ENCODE peak calls at places on chromosomes 2 and 18, in ten cellular contexts. One of them, this sample, is unnamed.

GRCh38 chr2:237715459-237715947 is 83.1 kb upstream of the RBM44 start:
- DNase-seq in psoas muscle: no peak
- DNase-seq in NCI-H510A treated with DMSO at 0.1 percent for 48 hours: peak
- DNase-seq in NCI-H1105 treated with DMSO at 0.1 percent for 48 hours: no peak
- DNase-seq in NCI-H345: no peak
- DNase-seq in activated T-cell treated with anti-CD3 and anti-CD28 coated beads, Interleukin-2, amount 50 U/mL, for 72 hours: no peak
- DNase-seq in left colon: peak
- DNase-seq in DMS53: peak
- DNase-seq in HT1080: no peak
- DNase-seq in stimulated activated CD4-positive, alpha-beta T cell treated with anti-CD3 and anti-CD28 coated beads, Interleukin-1b, Interleukin-23, amount 100 ng/mL, for 1 hour: no peak
- DNase-seq in this sample: no peak

GRCh38 chr18:75478996-75479870 is 51.7 kb upstream of the SMIM21 start:
- DNase-seq in psoas muscle: no peak
- DNase-seq in NCI-H510A treated with DMSO at 0.1 percent for 48 hours: peak
- DNase-seq in NCI-H1105 treated with DMSO at 0.1 percent for 48 hours: peak
- DNase-seq in NCI-H345: peak
- DNase-seq in activated T-cell treated with anti-CD3 and anti-CD28 coated beads, Interleukin-2, amount 50 U/mL, for 72 hours: no peak
- DNase-seq in left colon: no peak
- DNase-seq in DMS53: peak
- DNase-seq in HT1080: peak
- DNase-seq in stimulated activated CD4-positive, alpha-beta T cell treated with anti-CD3 and anti-CD28 coated beads, Interleukin-1b, Interleukin-23, amount 100 ng/mL, for 1 hour: no peak
- DNase-seq in this sample: peak

GRCh38 chr18:39627936-39628335 is 2062.3 kb upstream of the CELF4 start:
- DNase-seq in psoas muscle: no peak
- DNase-seq in NCI-H510A treated with DMSO at 0.1 percent for 48 hours: no peak
- DNase-seq in NCI-H1105 treated with DMSO at 0.1 percent for 48 hours: no peak
- DNase-seq in NCI-H345: no peak
- DNase-seq in activated T-cell treated with anti-CD3 and anti-CD28 coated beads, Interleukin-2, amount 50 U/mL, for 72 hours: no peak
- DNase-seq in left colon: no peak
- DNase-seq in DMS53: no peak
- DNase-seq in HT1080: no peak
- DNase-seq in stimulated activated CD4-positive, alpha-beta T cell treated with anti-CD3 and anti-CD28 coated beads, Interleukin-1b, Interleukin-23, amount 100 ng/mL, for 1 hour: no peak
- DNase-seq in this sample: no peak

GRCh38 chr2:241858206-241859016 is at the start of gene PDCD1:
- DNase-seq in psoas muscle: peak
- DNase-seq in NCI-H510A treated with DMSO at 0.1 percent for 48 hours: no peak
- DNase-seq in NCI-H1105 treated with DMSO at 0.1 percent for 48 hours: no peak
- DNase-seq in NCI-H345: no peak
- DNase-seq in activated T-cell treated with anti-CD3 and anti-CD28 coated beads, Interleukin-2, amount 50 U/mL, for 72 hours: peak
- DNase-seq in left colon: no peak
- DNase-seq in DMS53: peak
- DNase-seq in HT1080: no peak
- DNase-seq in stimulated activated CD4-positive, alpha-beta T cell treated with anti-CD3 and anti-CD28 coated beads, Interleukin-1b, Interleukin-23, amount 100 ng/mL, for 1 hour: no peak
- DNase-seq in this sample: no peak

GRCh38 chr2:60567092-60567491 is 13.6 kb upstream of the BCL11A start:
- DNase-seq in psoas muscle: no peak
- DNase-seq in NCI-H510A treated with DMSO at 0.1 percent for 48 hours: no peak
- DNase-seq in NCI-H1105 treated with DMSO at 0.1 percent for 48 hours: no peak
- DNase-seq in NCI-H345: no peak
- DNase-seq in activated T-cell treated with anti-CD3 and anti-CD28 coated beads, Interleukin-2, amount 50 U/mL, for 72 hours: no peak
- DNase-seq in left colon: no peak
- DNase-seq in DMS53: no peak
- DNase-seq in HT1080: no peak
- DNase-seq in stimulated activated CD4-positive, alpha-beta T cell treated with anti-CD3 and anti-CD28 coated beads, Interleukin-1b, Interleukin-23, amount 100 ng/mL, for 1 hour: no peak
- DNase-seq in this sample: no peak

GRCh38 chr2:68387408-68388350 is 22.6 kb downstream of the PLEK start:
- DNase-seq in psoas muscle: no peak
- DNase-seq in NCI-H510A treated with DMSO at 0.1 percent for 48 hours: no peak
- DNase-seq in NCI-H1105 treated with DMSO at 0.1 percent for 48 hours: no peak
- DNase-seq in NCI-H345: no peak
- DNase-seq in activated T-cell treated with anti-CD3 and anti-CD28 coated beads, Interleukin-2, amount 50 U/mL, for 72 hours: peak
- DNase-seq in left colon: no peak
- DNase-seq in DMS53: no peak
- DNase-seq in HT1080: peak
- DNase-seq in stimulated activated CD4-positive, alpha-beta T cell treated with anti-CD3 and anti-CD28 coated beads, Interleukin-1b, Interleukin-23, amount 100 ng/mL, for 1 hour: no peak
- DNase-seq in this sample: no peak

GRCh38 chr2:144517825-144518699 is 1.9 kb downstream of the ZEB2 start:
- DNase-seq in psoas muscle: no peak
- DNase-seq in NCI-H510A treated with DMSO at 0.1 percent for 48 hours: no peak
- DNase-seq in NCI-H1105 treated with DMSO at 0.1 percent for 48 hours: no peak
- DNase-seq in NCI-H345: no peak
- DNase-seq in activated T-cell treated with anti-CD3 and anti-CD28 coated beads, Interleukin-2, amount 50 U/mL, for 72 hours: peak
- DNase-seq in left colon: no peak
- DNase-seq in DMS53: no peak
- DNase-seq in HT1080: peak
- DNase-seq in stimulated activated CD4-positive, alpha-beta T cell treated with anti-CD3 and anti-CD28 coated beads, Interleukin-1b, Interleukin-23, amount 100 ng/mL, for 1 hour: no peak
- DNase-seq in this sample: peak

GRCh38 chr2:28681216-28681981 is 70.2 kb upstream of the PPP1CB start:
- DNase-seq in psoas muscle: no peak
- DNase-seq in NCI-H510A treated with DMSO at 0.1 percent for 48 hours: no peak
- DNase-seq in NCI-H1105 treated with DMSO at 0.1 percent for 48 hours: no peak
- DNase-seq in NCI-H345: no peak
- DNase-seq in activated T-cell treated with anti-CD3 and anti-CD28 coated beads, Interleukin-2, amount 50 U/mL, for 72 hours: peak
- DNase-seq in left colon: no peak
- DNase-seq in DMS53: no peak
- DNase-seq in HT1080: peak
- DNase-seq in stimulated activated CD4-positive, alpha-beta T cell treated with anti-CD3 and anti-CD28 coated beads, Interleukin-1b, Interleukin-23, amount 100 ng/mL, for 1 hour: peak
- DNase-seq in this sample: no peak

GRCh38 chr18:79465392-79465991 is 69.8 kb downstream of the NFATC1 start:
- DNase-seq in psoas muscle: no peak
- DNase-seq in NCI-H510A treated with DMSO at 0.1 percent for 48 hours: no peak
- DNase-seq in NCI-H1105 treated with DMSO at 0.1 percent for 48 hours: no peak
- DNase-seq in NCI-H345: no peak
- DNase-seq in activated T-cell treated with anti-CD3 and anti-CD28 coated beads, Interleukin-2, amount 50 U/mL, for 72 hours: no peak
- DNase-seq in left colon: no peak
- DNase-seq in DMS53: no peak
- DNase-seq in HT1080: no peak
- DNase-seq in stimulated activated CD4-positive, alpha-beta T cell treated with anti-CD3 and anti-CD28 coated beads, Interleukin-1b, Interleukin-23, amount 100 ng/mL, for 1 hour: no peak
- DNase-seq in this sample: peak

GRCh38 chr2:66559672-66560071 is 124.7 kb downstream of the MEIS1 start:
- DNase-seq in psoas muscle: no peak
- DNase-seq in NCI-H510A treated with DMSO at 0.1 percent for 48 hours: no peak
- DNase-seq in NCI-H1105 treated with DMSO at 0.1 percent for 48 hours: no peak
- DNase-seq in NCI-H345: no peak
- DNase-seq in activated T-cell treated with anti-CD3 and anti-CD28 coated beads, Interleukin-2, amount 50 U/mL, for 72 hours: no peak
- DNase-seq in left colon: no peak
- DNase-seq in DMS53: no peak
- DNase-seq in HT1080: no peak
- DNase-seq in stimulated activated CD4-positive, alpha-beta T cell treated with anti-CD3 and anti-CD28 coated beads, Interleukin-1b, Interleukin-23, amount 100 ng/mL, for 1 hour: no peak
- DNase-seq in this sample: no peak

GRCh38 chr2:120469486-120469885 is 123.5 kb downstream of the INHBB start:
- DNase-seq in psoas muscle: peak
- DNase-seq in NCI-H510A treated with DMSO at 0.1 percent for 48 hours: no peak
- DNase-seq in NCI-H1105 treated with DMSO at 0.1 percent for 48 hours: no peak
- DNase-seq in NCI-H345: no peak
- DNase-seq in activated T-cell treated with anti-CD3 and anti-CD28 coated beads, Interleukin-2, amount 50 U/mL, for 72 hours: no peak
- DNase-seq in left colon: no peak
- DNase-seq in DMS53: no peak
- DNase-seq in HT1080: no peak
- DNase-seq in stimulated activated CD4-positive, alpha-beta T cell treated with anti-CD3 and anti-CD28 coated beads, Interleukin-1b, Interleukin-23, amount 100 ng/mL, for 1 hour: no peak
- DNase-seq in this sample: no peak

GRCh38 chr2:45533771-45534170 is 77.3 kb downstream of the SRBD1 start:
- DNase-seq in psoas muscle: no peak
- DNase-seq in NCI-H510A treated with DMSO at 0.1 percent for 48 hours: no peak
- DNase-seq in NCI-H1105 treated with DMSO at 0.1 percent for 48 hours: no peak
- DNase-seq in NCI-H345: no peak
- DNase-seq in activated T-cell treated with anti-CD3 and anti-CD28 coated beads, Interleukin-2, amount 50 U/mL, for 72 hours: no peak
- DNase-seq in left colon: no peak
- DNase-seq in DMS53: no peak
- DNase-seq in HT1080: no peak
- DNase-seq in stimulated activated CD4-positive, alpha-beta T cell treated with anti-CD3 and anti-CD28 coated beads, Interleukin-1b, Interleukin-23, amount 100 ng/mL, for 1 hour: no peak
- DNase-seq in this sample: no peak

GRCh38 chr18:46406539-46406932 is 250.5 kb downstream of the LOXHD1 start:
- DNase-seq in psoas muscle: no peak
- DNase-seq in NCI-H510A treated with DMSO at 0.1 percent for 48 hours: peak
- DNase-seq in NCI-H1105 treated with DMSO at 0.1 percent for 48 hours: peak
- DNase-seq in NCI-H345: peak
- DNase-seq in activated T-cell treated with anti-CD3 and anti-CD28 coated beads, Interleukin-2, amount 50 U/mL, for 72 hours: no peak
- DNase-seq in left colon: no peak
- DNase-seq in DMS53: peak
- DNase-seq in HT1080: no peak
- DNase-seq in stimulated activated CD4-positive, alpha-beta T cell treated with anti-CD3 and anti-CD28 coated beads, Interleukin-1b, Interleukin-23, amount 100 ng/mL, for 1 hour: no peak
- DNase-seq in this sample: no peak

GRCh38 chr2:216700088-216700567 is 4.8 kb upstream of the IGFBP5 start:
- DNase-seq in psoas muscle: no peak
- DNase-seq in NCI-H510A treated with DMSO at 0.1 percent for 48 hours: peak
- DNase-seq in NCI-H1105 treated with DMSO at 0.1 percent for 48 hours: peak
- DNase-seq in NCI-H345: peak
- DNase-seq in activated T-cell treated with anti-CD3 and anti-CD28 coated beads, Interleukin-2, amount 50 U/mL, for 72 hours: no peak
- DNase-seq in left colon: no peak
- DNase-seq in DMS53: no peak
- DNase-seq in HT1080: no peak
- DNase-seq in stimulated activated CD4-positive, alpha-beta T cell treated with anti-CD3 and anti-CD28 coated beads, Interleukin-1b, Interleukin-23, amount 100 ng/mL, for 1 hour: no peak
- DNase-seq in this sample: peak

GRCh38 chr2:136765736-136766323 is 485 bp downstream of the THSD7B start:
- DNase-seq in psoas muscle: no peak
- DNase-seq in NCI-H510A treated with DMSO at 0.1 percent for 48 hours: peak
- DNase-seq in NCI-H1105 treated with DMSO at 0.1 percent for 48 hours: peak
- DNase-seq in NCI-H345: peak
- DNase-seq in activated T-cell treated with anti-CD3 and anti-CD28 coated beads, Interleukin-2, amount 50 U/mL, for 72 hours: no peak
- DNase-seq in left colon: no peak
- DNase-seq in DMS53: peak
- DNase-seq in HT1080: no peak
- DNase-seq in stimulated activated CD4-positive, alpha-beta T cell treated with anti-CD3 and anti-CD28 coated beads, Interleukin-1b, Interleukin-23, amount 100 ng/mL, for 1 hour: no peak
- DNase-seq in this sample: no peak

GRCh38 chr18:9792565-9793226 is 84.6 kb downstream of the RAB31 start:
- DNase-seq in psoas muscle: no peak
- DNase-seq in NCI-H510A treated with DMSO at 0.1 percent for 48 hours: no peak
- DNase-seq in NCI-H1105 treated with DMSO at 0.1 percent for 48 hours: no peak
- DNase-seq in NCI-H345: no peak
- DNase-seq in activated T-cell treated with anti-CD3 and anti-CD28 coated beads, Interleukin-2, amount 50 U/mL, for 72 hours: peak
- DNase-seq in left colon: no peak
- DNase-seq in DMS53: peak
- DNase-seq in HT1080: no peak
- DNase-seq in stimulated activated CD4-positive, alpha-beta T cell treated with anti-CD3 and anti-CD28 coated beads, Interleukin-1b, Interleukin-23, amount 100 ng/mL, for 1 hour: no peak
- DNase-seq in this sample: peak

GRCh38 chr2:55672630-55673029 is 21.0 kb downstream of the PNPT1 start:
- DNase-seq in psoas muscle: no peak
- DNase-seq in NCI-H510A treated with DMSO at 0.1 percent for 48 hours: no peak
- DNase-seq in NCI-H1105 treated with DMSO at 0.1 percent for 48 hours: no peak
- DNase-seq in NCI-H345: no peak
- DNase-seq in activated T-cell treated with anti-CD3 and anti-CD28 coated beads, Interleukin-2, amount 50 U/mL, for 72 hours: no peak
- DNase-seq in left colon: no peak
- DNase-seq in DMS53: no peak
- DNase-seq in HT1080: no peak
- DNase-seq in stimulated activated CD4-positive, alpha-beta T cell treated with anti-CD3 and anti-CD28 coated beads, Interleukin-1b, Interleukin-23, amount 100 ng/mL, for 1 hour: no peak
- DNase-seq in this sample: no peak

GRCh38 chr2:36338827-36339145 is 16.8 kb upstream of the CRIM1 start:
- DNase-seq in psoas muscle: no peak
- DNase-seq in NCI-H510A treated with DMSO at 0.1 percent for 48 hours: no peak
- DNase-seq in NCI-H1105 treated with DMSO at 0.1 percent for 48 hours: no peak
- DNase-seq in NCI-H345: no peak
- DNase-seq in activated T-cell treated with anti-CD3 and anti-CD28 coated beads, Interleukin-2, amount 50 U/mL, for 72 hours: no peak
- DNase-seq in left colon: no peak
- DNase-seq in DMS53: no peak
- DNase-seq in HT1080: peak
- DNase-seq in stimulated activated CD4-positive, alpha-beta T cell treated with anti-CD3 and anti-CD28 coated beads, Interleukin-1b, Interleukin-23, amount 100 ng/mL, for 1 hour: no peak
- DNase-seq in this sample: no peak

GRCh38 chr2:145874466-145874865 is 1354.5 kb upstream of the ZEB2 start:
- DNase-seq in psoas muscle: no peak
- DNase-seq in NCI-H510A treated with DMSO at 0.1 percent for 48 hours: no peak
- DNase-seq in NCI-H1105 treated with DMSO at 0.1 percent for 48 hours: no peak
- DNase-seq in NCI-H345: no peak
- DNase-seq in activated T-cell treated with anti-CD3 and anti-CD28 coated beads, Interleukin-2, amount 50 U/mL, for 72 hours: no peak
- DNase-seq in left colon: no peak
- DNase-seq in DMS53: no peak
- DNase-seq in HT1080: peak
- DNase-seq in stimulated activated CD4-positive, alpha-beta T cell treated with anti-CD3 and anti-CD28 coated beads, Interleukin-1b, Interleukin-23, amount 100 ng/mL, for 1 hour: no peak
- DNase-seq in this sample: peak